ENCODE peak calls at places on chromosome 17, in nine cellular contexts. V, P, K, B, I, Q, A, J and T are unnamed samples.

GRCh38 chr17:76054112-76054476 is 18.2 kb downstream of the SRP68 start:
- ATAC-seq in A (no peak), J (no peak), B (peak), P (peak), V (peak), I (peak), Q (no peak), K (peak), T (no peak)

GRCh38 chr17:21388944-21389343 is 12.8 kb downstream of the KCNJ12 start:
- ATAC-seq in Q (no peak), K (no peak), J (no peak), I (no peak), V (no peak), P (no peak), A (no peak), B (no peak), T (no peak)

GRCh38 chr17:36082062-36082461 is 7.9 kb downstream of the CCL3 start:
- ATAC-seq in Q (no peak), P (no peak), J (peak), I (no peak), B (no peak), A (no peak), V (no peak), K (peak), T (no peak)

GRCh38 chr17:8001976-8002645 is at the start of gene GUCY2D:
- ATAC-seq in A (peak), P (peak), I (peak), J (no peak), V (peak), K (no peak), B (no peak), Q (no peak), T (no peak)

GRCh38 chr17:73325527-73325842 is 13.7 kb upstream of the CDC42EP4 start:
- ATAC-seq in P (peak), Q (no peak), A (no peak), V (peak), I (peak), K (no peak), J (no peak), B (peak), T (peak)

GRCh38 chr17:7213895-7214299 is 5.7 kb downstream of the DLG4 start:
- ATAC-seq in I (no peak), K (peak), P (no peak), A (peak), B (peak), J (no peak), Q (peak), V (peak), T (no peak)

GRCh38 chr17:34692932-34693331 is 113.5 kb downstream of the TMEM132E start:
- ATAC-seq in Q (no peak), J (no peak), A (no peak), V (no peak), I (no peak), B (peak), P (no peak), K (peak), T (no peak)

GRCh38 chr17:61368832-61369468 is 30.7 kb upstream of the TBX2 start:
- ATAC-seq in V (peak), P (no peak), J (no peak), A (no peak), I (no peak), B (no peak), K (no peak), Q (no peak), T (no peak)

GRCh38 chr17:66255527-66255971 is 26.3 kb upstream of the APOH start:
- ATAC-seq in P (no peak), A (peak), J (peak), B (no peak), I (no peak), Q (peak), V (no peak), K (peak), T (peak)

GRCh38 chr17:56290486-56291118 is 137.3 kb downstream of the ANKFN1 start:
- ATAC-seq in Q (no peak), A (no peak), V (no peak), K (no peak), P (no peak), I (peak), B (no peak), J (no peak), T (peak)